ENCODE peak calls at places on chromosomes 11 and 22, in seven cellular contexts. One of them, this sample, is unnamed.

GRCh38 chr22:34804588-34804987 is 261.4 kb upstream of the ISX start:
- DNase-seq in hepatic stellate cell: no peak
- DNase-seq in H7: peak; percentile 54
- DNase-seq in left cardiac atrium: no peak
- DNase-seq in activated T-helper 1 cell treated with Interleukin-2 at 50 U/mL for 16 hours: no peak
- DNase-seq in IMR-90: no peak
- DNase-seq in ureter: no peak
- DNase-seq in this sample: no peak

GRCh38 chr11:68275721-68276488 is 4.1 kb upstream of the C11orf24 start:
- DNase-seq in hepatic stellate cell: no peak
- DNase-seq in H7: no peak
- DNase-seq in left cardiac atrium: no peak
- DNase-seq in activated T-helper 1 cell treated with Interleukin-2 at 50 U/mL for 16 hours: no peak
- DNase-seq in IMR-90: no peak
- DNase-seq in ureter: no peak
- DNase-seq in this sample: no peak

GRCh38 chr11:45232341-45233080 is 53.6 kb downstream of the SYT13 start:
- DNase-seq in hepatic stellate cell: no peak
- DNase-seq in H7: peak; percentile 79
- DNase-seq in left cardiac atrium: no peak
- DNase-seq in activated T-helper 1 cell treated with Interleukin-2 at 50 U/mL for 16 hours: no peak
- DNase-seq in IMR-90: no peak
- DNase-seq in ureter: no peak
- DNase-seq in this sample: no peak

GRCh38 chr11:9972917-9973504 is 309.1 kb downstream of the SWAP70 start:
- DNase-seq in hepatic stellate cell: peak; percentile 66
- DNase-seq in H7: peak; percentile 62
- DNase-seq in left cardiac atrium: no peak
- DNase-seq in activated T-helper 1 cell treated with Interleukin-2 at 50 U/mL for 16 hours: no peak
- DNase-seq in IMR-90: peak; percentile 70
- DNase-seq in ureter: no peak
- DNase-seq in this sample: no peak

GRCh38 chr11:113603277-113604059 is 102.6 kb downstream of the TMPRSS5 start:
- DNase-seq in hepatic stellate cell: no peak
- DNase-seq in H7: no peak
- DNase-seq in left cardiac atrium: peak; percentile 50
- DNase-seq in activated T-helper 1 cell treated with Interleukin-2 at 50 U/mL for 16 hours: no peak
- DNase-seq in IMR-90: no peak
- DNase-seq in ureter: no peak
- DNase-seq in this sample: no peak

GRCh38 chr11:73478737-73479347 is 102.6 kb downstream of the RELT start:
- DNase-seq in hepatic stellate cell: peak; percentile 30
- DNase-seq in H7: peak; percentile 41
- DNase-seq in left cardiac atrium: no peak
- DNase-seq in activated T-helper 1 cell treated with Interleukin-2 at 50 U/mL for 16 hours: no peak
- DNase-seq in IMR-90: peak; percentile 42
- DNase-seq in ureter: no peak
- DNase-seq in this sample: no peak

GRCh38 chr22:48475661-48476345 is 1351.9 kb downstream of the BRD1 start:
- DNase-seq in hepatic stellate cell: no peak
- DNase-seq in H7: peak; percentile 55
- DNase-seq in left cardiac atrium: no peak
- DNase-seq in activated T-helper 1 cell treated with Interleukin-2 at 50 U/mL for 16 hours: no peak
- DNase-seq in IMR-90: no peak
- DNase-seq in ureter: no peak
- DNase-seq in this sample: no peak

GRCh38 chr11:59117774-59118173 is 10.7 kb downstream of the FAM111B start:
- DNase-seq in hepatic stellate cell: no peak
- DNase-seq in H7: no peak
- DNase-seq in left cardiac atrium: no peak
- DNase-seq in activated T-helper 1 cell treated with Interleukin-2 at 50 U/mL for 16 hours: no peak
- DNase-seq in IMR-90: no peak
- DNase-seq in ureter: no peak
- DNase-seq in this sample: no peak

GRCh38 chr11:135009125-135009524 is 597.1 kb upstream of the B3GAT1 start:
- DNase-seq in hepatic stellate cell: no peak
- DNase-seq in H7: no peak
- DNase-seq in left cardiac atrium: no peak
- DNase-seq in activated T-helper 1 cell treated with Interleukin-2 at 50 U/mL for 16 hours: no peak
- DNase-seq in IMR-90: no peak
- DNase-seq in ureter: no peak
- DNase-seq in this sample: no peak